ENCODE peak calls at places on chromosomes 16 and 17, in five cellular contexts. One of them, this sample, is unnamed.

GRCh38 chr17:54900457-54901229 is at the start of gene TOM1L1:
- ATAC-seq in RWPE2: peak; percentile 93
- ATAC-seq in activated T-cell treated with anti-CD3 and anti-CD28 coated beads, Interleukin-2, amount 50 U/mL, for 4 hours: peak; percentile 71
- ATAC-seq in activated CD8-positive, alpha-beta memory T cell treated with anti-CD3 and anti-CD28 coated beads, Interleukin-2, amount 10 ng/mL, durations not matched to agents 7 days and 5 days: peak; percentile 80
- ATAC-seq in A549: peak; percentile 98
- ATAC-seq in this sample: peak; percentile 38

GRCh38 chr16:68368602-68368944 is 57.8 kb downstream of the PRMT7 start:
- ATAC-seq in RWPE2: no peak
- ATAC-seq in activated T-cell treated with anti-CD3 and anti-CD28 coated beads, Interleukin-2, amount 50 U/mL, for 4 hours: peak; percentile 41
- ATAC-seq in activated CD8-positive, alpha-beta memory T cell treated with anti-CD3 and anti-CD28 coated beads, Interleukin-2, amount 10 ng/mL, durations not matched to agents 7 days and 5 days: no peak
- ATAC-seq in A549: no peak
- ATAC-seq in this sample: peak; percentile 68

GRCh38 chr17:55420776-55421178 is 858 bp downstream of the MMD start:
- ATAC-seq in RWPE2: peak; percentile 30
- ATAC-seq in activated T-cell treated with anti-CD3 and anti-CD28 coated beads, Interleukin-2, amount 50 U/mL, for 4 hours: peak; percentile 6
- ATAC-seq in activated CD8-positive, alpha-beta memory T cell treated with anti-CD3 and anti-CD28 coated beads, Interleukin-2, amount 10 ng/mL, durations not matched to agents 7 days and 5 days: peak; percentile 13
- ATAC-seq in A549: peak; percentile 55
- ATAC-seq in this sample: peak; percentile 20

GRCh38 chr17:62708587-62708986 is 81.1 kb downstream of the MRC2 start:
- ATAC-seq in RWPE2: no peak
- ATAC-seq in activated T-cell treated with anti-CD3 and anti-CD28 coated beads, Interleukin-2, amount 50 U/mL, for 4 hours: no peak
- ATAC-seq in activated CD8-positive, alpha-beta memory T cell treated with anti-CD3 and anti-CD28 coated beads, Interleukin-2, amount 10 ng/mL, durations not matched to agents 7 days and 5 days: no peak
- ATAC-seq in A549: no peak
- ATAC-seq in this sample: no peak

GRCh38 chr17:39943702-39944392 is 16.3 kb downstream of the LRRC3C start:
- ATAC-seq in RWPE2: no peak
- ATAC-seq in activated T-cell treated with anti-CD3 and anti-CD28 coated beads, Interleukin-2, amount 50 U/mL, for 4 hours: no peak
- ATAC-seq in activated CD8-positive, alpha-beta memory T cell treated with anti-CD3 and anti-CD28 coated beads, Interleukin-2, amount 10 ng/mL, durations not matched to agents 7 days and 5 days: no peak
- ATAC-seq in A549: no peak
- ATAC-seq in this sample: no peak

GRCh38 chr16:52837251-52837650 is 215.4 kb downstream of the CHD9NB start:
- ATAC-seq in RWPE2: peak; percentile 46
- ATAC-seq in activated T-cell treated with anti-CD3 and anti-CD28 coated beads, Interleukin-2, amount 50 U/mL, for 4 hours: no peak
- ATAC-seq in activated CD8-positive, alpha-beta memory T cell treated with anti-CD3 and anti-CD28 coated beads, Interleukin-2, amount 10 ng/mL, durations not matched to agents 7 days and 5 days: no peak
- ATAC-seq in A549: no peak
- ATAC-seq in this sample: no peak

GRCh38 chr16:70572050-70572925 is 48.7 kb downstream of the SF3B3 start:
- ATAC-seq in RWPE2: no peak
- ATAC-seq in activated T-cell treated with anti-CD3 and anti-CD28 coated beads, Interleukin-2, amount 50 U/mL, for 4 hours: peak; percentile 11
- ATAC-seq in activated CD8-positive, alpha-beta memory T cell treated with anti-CD3 and anti-CD28 coated beads, Interleukin-2, amount 10 ng/mL, durations not matched to agents 7 days and 5 days: no peak
- ATAC-seq in A549: no peak
- ATAC-seq in this sample: no peak

GRCh38 chr16:66758086-66758485 is 6.7 kb upstream of the DYNC1LI2 start:
- ATAC-seq in RWPE2: no peak
- ATAC-seq in activated T-cell treated with anti-CD3 and anti-CD28 coated beads, Interleukin-2, amount 50 U/mL, for 4 hours: no peak
- ATAC-seq in activated CD8-positive, alpha-beta memory T cell treated with anti-CD3 and anti-CD28 coated beads, Interleukin-2, amount 10 ng/mL, durations not matched to agents 7 days and 5 days: no peak
- ATAC-seq in A549: no peak
- ATAC-seq in this sample: no peak

GRCh38 chr16:74923766-74924460 is 61.0 kb downstream of the WDR59 start:
- ATAC-seq in RWPE2: no peak
- ATAC-seq in activated T-cell treated with anti-CD3 and anti-CD28 coated beads, Interleukin-2, amount 50 U/mL, for 4 hours: no peak
- ATAC-seq in activated CD8-positive, alpha-beta memory T cell treated with anti-CD3 and anti-CD28 coated beads, Interleukin-2, amount 10 ng/mL, durations not matched to agents 7 days and 5 days: no peak
- ATAC-seq in A549: no peak
- ATAC-seq in this sample: no peak

GRCh38 chr16:77723108-77723514 is 797 bp downstream of the NUDT7 start:
- ATAC-seq in RWPE2: no peak
- ATAC-seq in activated T-cell treated with anti-CD3 and anti-CD28 coated beads, Interleukin-2, amount 50 U/mL, for 4 hours: no peak
- ATAC-seq in activated CD8-positive, alpha-beta memory T cell treated with anti-CD3 and anti-CD28 coated beads, Interleukin-2, amount 10 ng/mL, durations not matched to agents 7 days and 5 days: no peak
- ATAC-seq in A549: peak; percentile 20
- ATAC-seq in this sample: no peak

GRCh38 chr16:75695708-75696107 is 5.6 kb downstream of the DUXB start:
- ATAC-seq in RWPE2: no peak
- ATAC-seq in activated T-cell treated with anti-CD3 and anti-CD28 coated beads, Interleukin-2, amount 50 U/mL, for 4 hours: no peak
- ATAC-seq in activated CD8-positive, alpha-beta memory T cell treated with anti-CD3 and anti-CD28 coated beads, Interleukin-2, amount 10 ng/mL, durations not matched to agents 7 days and 5 days: no peak
- ATAC-seq in A549: peak; percentile 45
- ATAC-seq in this sample: no peak

GRCh38 chr17:393806-394717 is 41.5 kb upstream of the RPH3AL start:
- ATAC-seq in RWPE2: no peak
- ATAC-seq in activated T-cell treated with anti-CD3 and anti-CD28 coated beads, Interleukin-2, amount 50 U/mL, for 4 hours: no peak
- ATAC-seq in activated CD8-positive, alpha-beta memory T cell treated with anti-CD3 and anti-CD28 coated beads, Interleukin-2, amount 10 ng/mL, durations not matched to agents 7 days and 5 days: no peak
- ATAC-seq in A549: peak; percentile 39
- ATAC-seq in this sample: no peak

GRCh38 chr17:6641374-6641818 is 536 bp downstream of the TXNDC17 start:
- ATAC-seq in RWPE2: peak; percentile 1
- ATAC-seq in activated T-cell treated with anti-CD3 and anti-CD28 coated beads, Interleukin-2, amount 50 U/mL, for 4 hours: no peak
- ATAC-seq in activated CD8-positive, alpha-beta memory T cell treated with anti-CD3 and anti-CD28 coated beads, Interleukin-2, amount 10 ng/mL, durations not matched to agents 7 days and 5 days: no peak
- ATAC-seq in A549: peak; percentile 6
- ATAC-seq in this sample: no peak

GRCh38 chr17:55705847-55706246 is 16.8 kb downstream of the TMEM100 start:
- ATAC-seq in RWPE2: peak; percentile 91
- ATAC-seq in activated T-cell treated with anti-CD3 and anti-CD28 coated beads, Interleukin-2, amount 50 U/mL, for 4 hours: no peak
- ATAC-seq in activated CD8-positive, alpha-beta memory T cell treated with anti-CD3 and anti-CD28 coated beads, Interleukin-2, amount 10 ng/mL, durations not matched to agents 7 days and 5 days: no peak
- ATAC-seq in A549: peak; percentile 76
- ATAC-seq in this sample: no peak

GRCh38 chr17:60091109-60091508 is 12.4 kb upstream of the HEATR6 start:
- ATAC-seq in RWPE2: no peak
- ATAC-seq in activated T-cell treated with anti-CD3 and anti-CD28 coated beads, Interleukin-2, amount 50 U/mL, for 4 hours: no peak
- ATAC-seq in activated CD8-positive, alpha-beta memory T cell treated with anti-CD3 and anti-CD28 coated beads, Interleukin-2, amount 10 ng/mL, durations not matched to agents 7 days and 5 days: no peak
- ATAC-seq in A549: no peak
- ATAC-seq in this sample: no peak